ENCODE peak calls at places on chromosomes 11 and 22, in seven cellular contexts. L, O, S, G, I, A and D are unnamed samples.

GRCh38 chr22:42271191-42271813 is 849 bp upstream of the TCF20 start:
- DNase-seq in L (no peak), O (no peak), A (no peak), S (no peak), G (no peak), I (no peak), D (no peak)

GRCh38 chr11:93541884-93542752 is 1.1 kb downstream of the SMCO4 start:
- DNase-seq in L (peak; percentile 78), S (no peak), I (peak; percentile 72), G (peak; percentile 45), O (peak; percentile 12), A (peak; percentile 41), D (no peak)

GRCh38 chr11:24082860-24083259 is 414.0 kb upstream of the LUZP2 start:
- DNase-seq in I (no peak), L (no peak), A (no peak), G (no peak), O (no peak), S (peak; percentile 44), D (no peak)

GRCh38 chr11:23620617-23621016 is 760.3 kb upstream of the CCDC179 start:
- DNase-seq in L (no peak), O (no peak), S (no peak), A (no peak), I (no peak), G (no peak), D (no peak)

GRCh38 chr11:29336727-29337212 is 680.1 kb downstream of the KCNA4 start:
- DNase-seq in I (no peak), L (no peak), O (no peak), G (no peak), A (peak; percentile 77), S (peak; percentile 5), D (no peak)

GRCh38 chr11:65883058-65883761 is 3.6 kb downstream of the CTSW start:
- DNase-seq in O (no peak), I (no peak), L (no peak), S (no peak), G (no peak), A (no peak), D (no peak)

GRCh38 chr11:29184939-29185890 is 831.6 kb downstream of the KCNA4 start:
- DNase-seq in I (no peak), L (no peak), A (peak; percentile 97), O (no peak), G (no peak), S (peak; percentile 10), D (no peak)

GRCh38 chr11:126113515-126113957 is 50.9 kb upstream of the CDON start:
- DNase-seq in G (peak; percentile 90), S (peak; percentile 13), O (no peak), A (peak; percentile 99), I (peak; percentile 65), L (no peak), D (no peak)

GRCh38 chr22:36732609-36733008 is 29.1 kb upstream of the CACNG2 start:
- DNase-seq in G (no peak), O (no peak), S (no peak), A (no peak), L (no peak), I (no peak), D (no peak)

GRCh38 chr22:36551096-36551495 is 22.1 kb upstream of the EIF3D start:
- DNase-seq in S (no peak), O (no peak), G (no peak), I (no peak), A (no peak), L (no peak), D (no peak)

GRCh38 chr11:66168289-66168688 is 98.2 kb downstream of the PACS1 start:
- DNase-seq in I (no peak), S (no peak), L (no peak), G (no peak), A (no peak), O (no peak), D (no peak)

GRCh38 chr11:128420943-128421342 is 166.4 kb downstream of the ETS1 start:
- DNase-seq in A (peak; percentile 75), O (no peak), G (no peak), S (no peak), I (no peak), L (no peak), D (no peak)

GRCh38 chr11:3177931-3178330 is 12.8 kb upstream of the OSBPL5 start:
- DNase-seq in A (peak; percentile 53), G (no peak), I (no peak), S (no peak), O (no peak), L (no peak), D (no peak)

GRCh38 chr11:32861850-32862577 is 30.6 kb upstream of the QSER1 start:
- DNase-seq in I (no peak), O (no peak), A (no peak), S (no peak), G (no peak), L (no peak), D (no peak)

GRCh38 chr11:8810331-8811301 is 100.4 kb upstream of the AKIP1 start:
- DNase-seq in L (no peak), A (peak; percentile 88), S (peak; percentile 97), I (peak; percentile 61), O (no peak), G (peak; percentile 81), D (no peak)

GRCh38 chr11:127710831-127711230 is 710.3 kb upstream of the KIRREL3 start:
- DNase-seq in O (no peak), L (no peak), A (no peak), G (no peak), S (no peak), I (no peak), D (no peak)

GRCh38 chr22:37631448-37632173 is 7.9 kb upstream of the SH3BP1 start:
- DNase-seq in A (no peak), G (no peak), I (no peak), L (no peak), S (no peak), O (no peak), D (no peak)

GRCh38 chr22:40593460-40594273 is 42.9 kb downstream of the MRTFA start:
- DNase-seq in I (no peak), L (no peak), A (no peak), G (no peak), S (no peak), O (no peak), D (no peak)

GRCh38 chr11:111408789-111409727 is 30.0 kb upstream of the POU2AF1 start:
- DNase-seq in S (no peak), I (no peak), L (no peak), A (peak; percentile 38), O (no peak), G (no peak), D (no peak)

GRCh38 chr11:107689317-107690202 is 22.3 kb downstream of the SLN start:
- DNase-seq in L (peak; percentile 68), G (peak; percentile 65), A (peak; percentile 65), O (peak; percentile 57), I (peak; percentile 82), S (peak; percentile 60), D (peak; percentile 28)

GRCh38 chr11:12897390-12897789 is 111.7 kb upstream of the RASSF10 start:
- DNase-seq in L (no peak), A (no peak), I (no peak), G (peak; percentile 75), O (no peak), S (no peak), D (no peak)

GRCh38 chr22:50523806-50524663 is 1.4 kb downstream of the SCO2 start:
- DNase-seq in A (no peak), S (no peak), I (no peak), O (no peak), G (no peak), L (no peak), D (no peak)

GRCh38 chr11:104570088-104570701 is 328.1 kb downstream of the CASP12 start:
- DNase-seq in L (no peak), A (no peak), I (no peak), O (no peak), S (no peak), G (no peak), D (no peak)

GRCh38 chr11:3148990-3149851 is 15.9 kb downstream of the OSBPL5 start:
- DNase-seq in O (no peak), I (no peak), L (no peak), A (no peak), S (no peak), G (no peak), D (no peak)

GRCh38 chr11:122853971-122854446 is 15.7 kb downstream of the CRTAM start:
- DNase-seq in I (peak; percentile 79), O (peak; percentile 47), L (peak; percentile 87), G (peak; percentile 79), S (peak; percentile 78), A (peak; percentile 80), D (peak; percentile 18)

GRCh38 chr11:36311926-36312592 is 16.0 kb downstream of the PRR5L start:
- DNase-seq in A (no peak), L (no peak), S (no peak), I (peak; percentile 52), O (no peak), G (no peak), D (no peak)

GRCh38 chr22:24591286-24591830 is 1.5 kb downstream of the LRRC75B start:
- DNase-seq in S (no peak), L (no peak), O (no peak), I (no peak), A (no peak), G (no peak), D (no peak)

GRCh38 chr11:134372961-134373360 is 39.1 kb downstream of the B3GAT1 start:
- DNase-seq in I (peak; percentile 87), G (no peak), A (no peak), S (no peak), L (no peak), O (no peak), D (no peak)

GRCh38 chr11:24509114-24509513 is 12.3 kb downstream of the LUZP2 start:
- DNase-seq in I (no peak), G (no peak), A (no peak), S (no peak), L (no peak), O (no peak), D (no peak)

GRCh38 chr22:36775589-36775965 is 342 bp downstream of the IFT27 start:
- DNase-seq in I (peak; percentile 13), O (peak; percentile 10), G (peak; percentile 18), S (peak; percentile 57), L (peak; percentile 16), A (peak; percentile 5), D (no peak)

GRCh38 chr11:93728792-93729128 is 12.5 kb downstream of the TAF1D start:
- DNase-seq in S (no peak), L (peak; percentile 44), I (no peak), G (no peak), O (no peak), A (no peak), D (no peak)

GRCh38 chr11:19524171-19524671 is 188.4 kb upstream of the NAV2 start:
- DNase-seq in S (peak; percentile 64), G (no peak), I (no peak), A (no peak), L (no peak), O (no peak), D (no peak)

GRCh38 chr11:93773601-93774200 is 10.4 kb upstream of the MED17 start:
- DNase-seq in G (no peak), O (no peak), I (no peak), A (no peak), L (no peak), S (no peak), D (no peak)

GRCh38 chr11:134468081-134468668 is 56.1 kb upstream of the B3GAT1 start:
- DNase-seq in G (no peak), S (no peak), L (no peak), O (no peak), A (no peak), I (no peak), D (no peak)

GRCh38 chr11:7677071-7677470 is 3.8 kb upstream of the CYB5R2 start:
- DNase-seq in G (no peak), A (no peak), S (no peak), O (no peak), L (peak; percentile 39), I (no peak), D (no peak)